ENCODE peak calls at places on chromosomes 16 and 17, in nine cellular contexts. N, T, V, U, F, W, D, Y and A are unnamed samples.

GRCh38 chr17:41718287-41718645 is 6.1 kb downstream of the GAST start:
- DNase-seq in D (no peak), N (no peak), W (no peak), Y (no peak), F (no peak), T (no peak), U (no peak), V (no peak), A (no peak)

GRCh38 chr16:87948119-87948545 is 3.1 kb upstream of the BANP start:
- DNase-seq in W (no peak), N (no peak), F (no peak), D (no peak), T (no peak), U (no peak), Y (no peak), V (no peak), A (no peak)

GRCh38 chr17:47694818-47695663 is 1.1 kb downstream of the TBKBP1 start:
- DNase-seq in U (peak; percentile 49), W (peak; percentile 68), N (no peak), V (peak; percentile 57), D (peak; percentile 39), F (peak; percentile 60), Y (peak; percentile 75), T (peak; percentile 92), A (no peak)

GRCh38 chr16:83125999-83126568 is 499.3 kb downstream of the CDH13 start:
- DNase-seq in N (no peak), U (no peak), V (no peak), W (no peak), Y (no peak), D (no peak), F (no peak), T (no peak), A (no peak)

GRCh38 chr17:65677932-65678331 is 116.5 kb upstream of the AXIN2 start:
- DNase-seq in U (peak; percentile 29), V (no peak), N (no peak), D (no peak), F (no peak), T (no peak), Y (no peak), W (no peak), A (no peak)

GRCh38 chr17:10631048-10631700 is 25.9 kb downstream of the MYH3 start:
- DNase-seq in Y (no peak), W (no peak), N (no peak), T (peak; percentile 74), F (no peak), V (no peak), U (peak; percentile 10), D (no peak), A (no peak)

GRCh38 chr17:59727817-59728533 is 20.5 kb downstream of the VMP1 start:
- DNase-seq in U (no peak), Y (no peak), F (no peak), N (no peak), W (no peak), V (no peak), D (no peak), T (no peak), A (no peak)

GRCh38 chr17:8430966-8431365 is 4.7 kb upstream of the NDEL1 start:
- DNase-seq in D (no peak), Y (peak; percentile 58), U (peak; percentile 22), F (no peak), T (no peak), W (peak; percentile 32), V (peak; percentile 93), N (no peak), A (no peak)

GRCh38 chr16:80594756-80595155 is 54.0 kb downstream of the DYNLRB2 start:
- DNase-seq in N (no peak), V (no peak), T (no peak), U (peak; percentile 17), W (no peak), F (no peak), D (no peak), Y (no peak), A (no peak)

GRCh38 chr17:40533896-40534295 is 31.4 kb downstream of the CCR7 start:
- DNase-seq in W (no peak), V (no peak), T (peak; percentile 51), N (no peak), F (no peak), D (no peak), U (no peak), Y (no peak), A (peak; percentile 4)

GRCh38 chr17:74408830-74409229 is 23.1 kb upstream of the GPRC5C start:
- DNase-seq in D (no peak), W (no peak), N (no peak), T (no peak), U (no peak), V (no peak), Y (no peak), F (no peak), A (no peak)

GRCh38 chr17:64354396-64354795 is 36.3 kb downstream of the PECAM1 start:
- DNase-seq in Y (no peak), V (no peak), W (no peak), T (no peak), F (no peak), U (no peak), D (no peak), N (no peak), A (peak; percentile 9)

GRCh38 chr17:41692722-41693521 is 4.2 kb downstream of the EIF1 start:
- DNase-seq in D (no peak), W (no peak), U (peak; percentile 33), F (no peak), T (no peak), Y (no peak), V (no peak), N (peak; percentile 45), A (no peak)

GRCh38 chr17:76366247-76366646 is 12.5 kb upstream of the PRPSAP1 start:
- DNase-seq in F (no peak), N (no peak), W (no peak), T (no peak), U (no peak), D (no peak), V (no peak), Y (no peak), A (no peak)

GRCh38 chr17:35709874-35710273 is 21.6 kb upstream of the RASL10B start:
- DNase-seq in T (no peak), D (no peak), Y (no peak), F (no peak), W (no peak), U (peak; percentile 34), V (no peak), N (no peak), A (no peak)

GRCh38 chr17:79834575-79835469 is 4.4 kb downstream of the CBX4 start:
- DNase-seq in D (no peak), W (no peak), V (no peak), F (no peak), N (no peak), T (peak; percentile 82), U (no peak), Y (no peak), A (no peak)

GRCh38 chr17:1467898-1468492 is 12.0 kb upstream of the CRK start:
- DNase-seq in N (no peak), W (no peak), V (peak; percentile 69), F (no peak), T (no peak), D (no peak), Y (no peak), U (no peak), A (no peak)

GRCh38 chr16:75420987-75421819 is 12.1 kb downstream of the CFDP1 start:
- DNase-seq in V (peak; percentile 77), D (peak; percentile 35), W (peak; percentile 56), F (peak; percentile 35), U (peak; percentile 45), T (peak; percentile 86), N (no peak), Y (peak; percentile 85), A (peak; percentile 72)

GRCh38 chr17:28597606-28598383 is 1.0 kb downstream of the SPAG5 start:
- DNase-seq in D (no peak), F (no peak), U (no peak), N (no peak), W (no peak), Y (no peak), T (no peak), V (no peak), A (no peak)

GRCh38 chr16:69064164-69064563 is 41.3 kb upstream of the HAS3 start:
- DNase-seq in U (peak; percentile 36), W (no peak), V (no peak), T (no peak), D (no peak), Y (no peak), F (no peak), N (no peak), A (no peak)

DNA sequence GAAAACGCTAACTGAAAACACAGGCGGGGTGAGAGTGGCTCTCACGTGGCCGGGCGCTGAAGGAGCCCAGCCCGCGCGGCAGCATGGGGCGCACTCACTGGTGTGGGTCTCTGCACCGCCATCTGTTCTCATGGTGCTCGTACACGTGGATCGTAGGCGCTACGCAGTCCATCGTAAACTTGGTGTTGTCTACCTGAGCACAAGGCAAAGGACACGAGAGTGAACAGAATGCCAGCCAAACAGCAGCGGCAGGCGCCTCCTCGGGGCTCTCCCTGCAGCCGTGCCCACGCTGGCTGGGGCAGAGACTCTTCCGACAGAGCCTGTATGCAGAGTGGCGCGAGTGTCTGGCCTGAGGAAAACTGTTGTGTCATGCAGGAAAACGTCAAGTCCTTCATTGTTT is 19.1 kb downstream of the EMC8 start:
- DNase-seq in D (no peak), N (no peak), F (no peak), T (no peak), V (no peak), Y (no peak), U (no peak), W (no peak), A (no peak)
- H3K36me3 ChIP-seq in D (no peaks in the 10 kb centered on the region), N (peaks cover 35% of the 10 kb centered on the region), F (peaks cover 83% of the 10 kb centered on the region), T (peaks cover 42% of the 10 kb centered on the region), V (no peaks in the 10 kb centered on the region), Y (peaks cover 66% of the 10 kb centered on the region), U (peaks cover 35% of the 10 kb centered on the region), W (no peaks in the 10 kb centered on the region), A (peaks cover 69% of the 10 kb centered on the region)

DNA sequence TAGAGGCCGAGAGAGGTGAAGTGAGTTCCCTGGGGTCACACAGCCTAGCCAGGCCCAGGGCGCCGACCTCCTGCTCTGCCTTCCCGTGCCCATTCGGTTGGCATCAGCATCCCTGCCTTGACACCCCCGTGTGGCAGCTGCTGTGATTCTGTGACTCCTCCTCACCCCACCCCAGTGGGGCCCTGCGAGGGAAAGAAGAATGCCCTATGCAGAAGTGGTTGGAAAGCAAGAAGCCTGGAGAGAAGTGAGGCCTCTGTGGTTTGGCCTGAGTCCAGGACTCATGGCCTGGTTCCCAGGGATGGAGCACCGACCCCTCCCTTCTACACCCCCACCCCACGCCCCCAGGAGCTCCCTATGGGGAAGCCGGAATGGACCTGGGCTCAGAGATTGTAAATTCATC is 296.2 kb downstream of the SEC14L1 start:
- DNase-seq in F (no peak), N (no peak), T (peak; percentile 87), Y (peak; percentile 70), V (no peak), D (no peak), W (peak; percentile 67), U (peak; percentile 80), A (no peak)
- H3K4me1 ChIP-seq in F (peaks cover 90% of the 10 kb centered on the region), N (peaks cover 100% of the 10 kb centered on the region), T (peaks cover 100% of the 10 kb centered on the region), Y (peaks cover 99% of the 10 kb centered on the region), V (peaks cover 54% of the 10 kb centered on the region), D (peaks cover 23% of the 10 kb centered on the region), W (peaks cover 51% of the 10 kb centered on the region), U (peaks cover 59% of the 10 kb centered on the region), A (no peaks in the 10 kb centered on the region)

GRCh38 chr17:32519769-32520701 is 33.2 kb downstream of the CDK5R1 start:
- DNase-seq in F (no peak), W (no peak), Y (no peak), D (no peak), T (peak; percentile 87), U (no peak), V (no peak), N (peak; percentile 52), A (no peak)
- H3K36me3 ChIP-seq in F (no peaks in the 10 kb centered on the region), W (no peaks in the 10 kb centered on the region), Y (no peaks in the 10 kb centered on the region), D (no peaks in the 10 kb centered on the region), T (no peaks in the 10 kb centered on the region), U (no peaks in the 10 kb centered on the region), V (no peaks in the 10 kb centered on the region), N (no peaks in the 10 kb centered on the region), A (no peaks in the 10 kb centered on the region)

GRCh38 chr17:57425903-57426574 is 169.7 kb downstream of the MSI2 start:
- DNase-seq in N (no peak), V (no peak), T (no peak), Y (no peak), U (no peak), W (no peak), F (no peak), D (no peak), A (no peak)
- H3K4me1 ChIP-seq in N (peaks cover 13% of the 10 kb centered on the region), V (no peaks in the 10 kb centered on the region), T (peaks cover 17% of the 10 kb centered on the region), Y (peaks cover 44% of the 10 kb centered on the region), U (peaks cover 7% of the 10 kb centered on the region), W (peaks cover 10% of the 10 kb centered on the region), F (no peaks in the 10 kb centered on the region), D (peaks cover 5% of the 10 kb centered on the region), A (peaks cover 26% of the 10 kb centered on the region)